ENCODE peak calls at places on chromosome 6, in ten cellular contexts. F, R, N, Y, V, J, O, I, Q and M are unnamed samples.

GRCh38 chr6:20403766-20404640 is 2.3 kb downstream of the E2F3 start:
- DNase-seq in F (peak), R (peak), N (no peak), Y (no peak), V (no peak), J (no peak), O (no peak), I (peak), Q (no peak), M (peak)

GRCh38 chr6:87174078-87174579 is 18.8 kb downstream of the ZNF292 start:
- DNase-seq in F (no peak), R (no peak), N (no peak), Y (no peak), V (no peak), J (no peak), O (no peak), I (no peak), Q (no peak), M (no peak)

GRCh38 chr6:24667378-24667803 is 514 bp downstream of the ACOT13 start:
- DNase-seq in F (peak), R (peak), N (no peak), Y (no peak), V (no peak), J (peak), O (no peak), I (no peak), Q (no peak), M (peak)

GRCh38 chr6:9467746-9468145 is 947.1 kb downstream of the TFAP2A start:
- DNase-seq in F (peak), R (no peak), N (no peak), Y (no peak), V (no peak), J (no peak), O (no peak), I (no peak), Q (no peak), M (peak)

GRCh38 chr6:3516094-3516493 is 59.2 kb upstream of the SLC22A23 start:
- DNase-seq in F (peak), R (no peak), N (no peak), Y (no peak), V (no peak), J (peak), O (no peak), I (no peak), Q (no peak), M (no peak)

GRCh38 chr6:37340639-37340943 is 13.2 kb upstream of the RNF8 start:
- DNase-seq in F (peak), R (no peak), N (no peak), Y (no peak), V (no peak), J (no peak), O (no peak), I (no peak), Q (no peak), M (no peak)

GRCh38 chr6:36126553-36127458 is 3.5 kb upstream of the MAPK13 start:
- DNase-seq in F (peak), R (peak), N (no peak), Y (no peak), V (no peak), J (peak), O (no peak), I (peak), Q (no peak), M (peak)

GRCh38 chr6:151493495-151494234 is at the start of gene CCDC170:
- DNase-seq in F (peak), R (no peak), N (peak), Y (no peak), V (no peak), J (no peak), O (no peak), I (no peak), Q (peak), M (no peak)

GRCh38 chr6:76788154-76788553 is 675.1 kb downstream of the HTR1B start:
- DNase-seq in F (no peak), R (no peak), N (no peak), Y (no peak), V (no peak), J (no peak), O (no peak), I (no peak), Q (no peak), M (no peak)

GRCh38 chr6:1832844-1833787 is 223.4 kb downstream of the FOXC1 start:
- DNase-seq in F (peak), R (no peak), N (no peak), Y (peak), V (no peak), J (peak), O (peak), I (no peak), Q (no peak), M (peak)

GRCh38 chr6:42831237-42831636 is 48.2 kb upstream of the RPL7L1 start:
- DNase-seq in F (no peak), R (no peak), N (no peak), Y (no peak), V (no peak), J (no peak), O (no peak), I (no peak), Q (no peak), M (no peak)

GRCh38 chr6:3610896-3611295 is 140.6 kb downstream of the PXDC1 start:
- DNase-seq in F (no peak), R (no peak), N (peak), Y (no peak), V (no peak), J (no peak), O (no peak), I (no peak), Q (no peak), M (no peak)